ENCODE peak calls at places on chromosomes 3 and 15, in five cellular contexts. A is AG10803, N is mucosa of descending colon, H is choroid plexus epithelial cell, B is colonic mucosa. E is an unnamed sample.

GRCh38 chr3:150544040-150544439 is 2.3 kb downstream of the SERP1 start:
- DNase-seq in B (no peak), N (no peak), A (peak), H (peak), E (no peak)

GRCh38 chr3:85360742-85361387 is 402.1 kb downstream of the CADM2 start:
- DNase-seq in H (peak), B (peak), A (no peak), N (peak), E (no peak)

GRCh38 chr3:58577269-58577821 is at the start of gene FAM107A:
- DNase-seq in N (no peak), B (peak), H (peak), A (peak), E (no peak)

GRCh38 chr15:99719096-99719541 is 14.1 kb downstream of the LYSMD4 start:
- DNase-seq in H (peak), B (no peak), A (peak), N (no peak), E (no peak)

GRCh38 chr3:140922634-140923033 is 19.0 kb upstream of the SLC25A36 start:
- DNase-seq in B (no peak), A (peak), N (no peak), H (peak), E (no peak)

GRCh38 chr15:64023215-64023614 is 23.1 kb downstream of the DAPK2 start:
- DNase-seq in N (peak), H (no peak), A (no peak), B (peak), E (no peak)

GRCh38 chr3:128424508-128425069 is 42.1 kb downstream of the DNAJB8 start:
- DNase-seq in N (no peak), H (no peak), A (peak), B (no peak), E (peak)

GRCh38 chr3:184880616-184881015 is 68.7 kb downstream of the VPS8 start:
- DNase-seq in H (no peak), B (no peak), N (no peak), A (peak), E (no peak)

GRCh38 chr3:3110749-3111361 is 681 bp upstream of the IL5RA start:
- DNase-seq in A (no peak), N (no peak), B (no peak), H (no peak), E (no peak)

GRCh38 chr3:116020989-116021388 is 397.7 kb downstream of the GAP43 start:
- DNase-seq in N (no peak), B (no peak), H (no peak), A (no peak), E (no peak)

GRCh38 chr3:13236774-13237173 is 163.5 kb upstream of the IQSEC1 start:
- DNase-seq in N (no peak), A (no peak), H (no peak), B (no peak), E (peak)

GRCh38 chr3:43246956-43247355 is 39.4 kb upstream of the SNRK start:
- DNase-seq in B (no peak), N (no peak), A (no peak), H (no peak), E (no peak)

GRCh38 chr3:24830230-24831152 is 335.8 kb upstream of the THRB start:
- DNase-seq in A (no peak), N (peak), B (peak), H (no peak), E (peak)

GRCh38 chr15:65771870-65772269 is 20.2 kb downstream of the DENND4A start:
- DNase-seq in A (no peak), H (no peak), N (no peak), B (no peak), E (no peak)

GRCh38 chr3:27253831-27254230 is 115.4 kb downstream of the NEK10 start:
- DNase-seq in H (peak), N (peak), B (peak), A (peak), E (peak)

GRCh38 chr3:52197842-52198625 is at the start of gene ALAS1:
- DNase-seq in B (peak), N (peak), A (peak), H (peak), E (peak)

GRCh38 chr15:55683366-55683765 is 59.6 kb downstream of the PRTG start:
- DNase-seq in B (no peak), N (no peak), A (peak), H (peak), E (no peak)

GRCh38 chr3:105866656-105867653 is 1.9 kb downstream of the CBLB start:
- DNase-seq in B (peak), N (no peak), H (peak), A (peak), E (no peak)
- H3K4me3 ChIP-seq in B (peak), N (no peak), H (peak), A (peak), E (peak)

DNA sequence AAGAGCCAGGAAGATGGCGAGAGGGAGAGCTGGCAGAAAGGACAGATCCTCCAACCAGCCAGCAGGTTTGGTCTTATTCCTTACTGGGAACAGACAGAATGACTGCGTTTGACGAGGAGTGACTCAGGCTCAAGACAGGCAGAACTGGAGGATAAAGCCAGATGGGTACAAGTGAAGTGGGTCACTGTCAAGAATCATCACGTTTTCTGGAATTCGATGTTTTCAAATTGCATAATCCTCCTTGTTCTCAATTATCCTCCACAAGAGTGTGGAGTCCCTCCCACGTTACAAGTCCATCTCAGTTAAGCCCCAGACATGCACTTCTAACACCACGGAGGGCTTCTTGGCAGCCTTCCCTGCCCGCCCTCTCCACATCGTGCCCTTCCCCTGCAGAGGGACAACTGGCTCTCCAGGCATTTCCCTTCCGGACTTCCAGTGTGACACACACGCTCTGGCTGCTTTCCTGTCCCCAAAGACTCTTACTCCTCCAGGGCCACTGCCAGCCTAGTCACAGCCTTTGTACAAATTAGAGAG is 183.1 kb downstream of the CHST2 start:
- DNase-seq in B (peak), A (peak), N (peak), H (peak), E (peak)
- TF ChIP-seq CTCF in B (no peak), A (peak), N (no peak), H (no peak), E (no peak)

GRCh38 chr3:188589056-188589455 is 435.1 kb downstream of the LPP start:
- DNase-seq in A (no peak), H (no peak), N (no peak), B (no peak), E (no peak)
- H3K4me3 ChIP-seq in A (no peak), H (no peak), N (no peak), B (no peak), E (no peak)

GRCh38 chr15:78605680-78606079 is 15.1 kb downstream of the CHRNA3 start:
- DNase-seq in H (no peak), B (no peak), N (no peak), A (no peak), E (no peak)
- TF ChIP-seq CTCF in H (no peak), B (no peak), N (no peak), A (no peak), E (no peak)

GRCh38 chr3:98552232-98553020 is 20.6 kb downstream of the GPR15 start:
- DNase-seq in B (no peak), H (no peak), N (no peak), A (no peak), E (no peak)

GRCh38 chr3:98554580-98554979 is 22.8 kb downstream of the GPR15 start:
- DNase-seq in N (no peak), H (no peak), A (no peak), B (no peak), E (no peak)

GRCh38 chr3:98555025-98555379 is 23.2 kb downstream of the GPR15 start:
- DNase-seq in B (no peak), N (no peak), A (no peak), H (no peak), E (no peak)

GRCh38 chr3:98553021-98553563 is 21.3 kb downstream of the GPR15 start:
- DNase-seq in N (no peak), A (no peak), B (no peak), H (no peak), E (no peak)

DNA sequence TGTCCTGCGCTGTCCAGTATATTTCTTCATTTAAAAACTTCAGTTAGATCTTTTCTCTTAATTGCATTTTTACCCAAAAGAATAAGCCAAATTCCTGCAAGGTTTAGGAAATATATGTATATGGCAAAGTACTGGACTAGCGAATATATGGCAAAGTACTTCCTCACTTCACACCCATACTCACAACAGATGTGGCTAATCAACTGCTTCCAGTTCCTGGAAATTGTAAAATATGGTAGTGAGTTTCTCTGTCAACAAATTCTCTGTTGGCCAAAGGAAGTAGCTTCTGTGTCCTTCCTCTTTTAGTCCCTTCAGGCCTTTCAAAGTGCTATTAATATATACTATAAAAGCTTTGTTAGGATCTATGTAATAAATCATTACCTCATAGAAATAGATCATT is 22.0 kb downstream of the GPR15 start:
- DNase-seq in N (no peak), B (no peak), A (no peak), H (no peak), E (no peak)
- H3K4me3 ChIP-seq in N (no peak), B (no peak), A (no peak), H (no peak), E (no peak)

GRCh38 chr3:119524931-119525662 is 26.8 kb downstream of the TIMMDC1 start:
- DNase-seq in N (no peak), A (peak), H (peak), B (no peak), E (no peak)
- TF ChIP-seq CTCF in N (no peak), A (peak), H (peak), B (no peak), E (no peak)

DNA sequence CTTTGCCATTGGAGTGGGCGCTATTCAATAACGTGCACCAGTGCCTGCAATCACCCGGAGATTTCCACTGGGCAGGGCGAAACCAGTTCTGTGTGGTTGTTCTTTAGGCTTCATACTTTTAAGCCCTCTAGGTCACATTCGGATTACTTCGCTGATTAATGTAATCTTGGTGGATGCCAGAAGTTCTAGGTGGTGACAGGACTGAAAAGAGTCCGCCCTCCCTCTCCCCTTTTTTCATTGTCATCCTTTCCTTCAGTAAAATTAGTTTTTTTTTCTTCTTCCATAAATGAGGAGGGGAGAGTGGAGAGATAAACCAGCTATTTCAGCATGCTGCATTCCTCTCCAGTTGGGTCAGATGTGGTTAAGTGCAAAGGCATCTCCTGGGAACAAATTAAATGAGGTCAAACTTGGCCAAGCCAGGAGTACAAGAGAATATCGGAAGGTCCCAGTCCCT is 2.3 kb upstream of the SLC2A2 start:
- DNase-seq in A (peak), B (no peak), N (no peak), H (peak), E (no peak)
- H3K4me3 ChIP-seq in A (peak), B (no peak), N (no peak), H (peak), E (peak)

GRCh38 chr15:73265536-73266153 is 103.1 kb downstream of the HCN4 start:
- DNase-seq in H (peak), N (peak), A (peak), B (peak), E (no peak)
- TF ChIP-seq CTCF in H (peak), N (peak), A (peak), B (peak), E (peak)

DNA sequence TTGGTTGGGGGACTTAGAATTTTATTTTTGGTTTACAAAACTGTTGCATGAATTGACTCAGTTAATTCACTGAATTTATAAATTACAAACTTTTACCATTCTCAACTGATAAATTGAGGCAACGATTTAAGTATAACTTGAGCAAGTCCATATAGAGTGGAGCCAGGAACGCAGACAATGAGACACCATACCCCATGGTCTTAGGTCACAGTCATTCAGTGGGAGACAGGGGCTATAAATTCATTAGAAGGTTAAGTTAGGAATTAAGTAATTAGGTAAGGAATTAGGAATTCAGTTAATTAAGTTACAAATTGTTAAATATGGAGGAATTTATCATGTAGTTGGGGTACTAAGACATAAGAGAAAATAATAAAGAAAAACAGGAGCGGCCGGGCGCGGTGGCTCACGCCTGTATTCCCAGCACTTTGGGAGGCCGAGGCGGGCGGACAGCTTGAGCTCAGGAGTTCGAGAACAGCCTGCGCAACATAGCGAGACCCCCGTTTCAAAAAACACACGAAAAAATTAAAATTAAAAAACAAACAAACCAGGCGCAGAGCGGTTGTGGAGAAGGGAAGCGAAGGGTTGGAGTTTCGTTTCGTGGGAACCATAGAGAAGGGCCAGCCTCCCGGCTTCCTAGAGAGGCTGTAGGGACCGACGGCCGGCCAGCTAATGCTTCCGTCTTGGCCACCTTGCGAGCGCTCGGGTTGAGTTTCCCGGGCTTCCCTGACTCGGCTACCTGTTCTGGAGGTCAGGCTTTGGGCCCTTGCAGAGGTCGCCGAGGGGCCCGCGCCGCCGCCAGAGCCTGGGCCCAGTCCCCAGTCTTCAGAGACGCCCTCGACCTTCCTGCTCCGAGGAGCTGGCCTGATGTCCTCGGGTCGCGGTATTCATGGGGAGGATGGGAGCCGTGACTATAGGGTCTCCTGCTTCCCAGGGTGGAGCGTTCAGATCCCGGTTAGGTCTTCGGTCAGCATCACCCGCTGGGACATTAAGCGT is at the start of gene ZNF619:
- DNase-seq in H (peak), B (peak), N (peak), A (peak), E (peak)
- H3K4me3 ChIP-seq in H (peak), B (peak), N (peak), A (peak), E (peak)